ENCODE peak calls at places on chromosome 15, in four cellular contexts. Z, U, B and X are unnamed samples.

GRCh38 chr15:36313021-36313420 is 266.4 kb upstream of the CDIN1 start:
- DNase-seq in U (no peak), Z (no peak), B (no peak), X (no peak)

GRCh38 chr15:89112341-89112971 is 24.2 kb downstream of the ABHD2 start:
- DNase-seq in Z (no peak), U (no peak), B (peak; percentile 77), X (no peak)

GRCh38 chr15:83764201-83764839 is 110.4 kb downstream of the ADAMTSL3 start:
- DNase-seq in U (no peak), Z (no peak), B (no peak), X (no peak)

GRCh38 chr15:74901612-74902063 is 5.0 kb downstream of the FAM219B start:
- DNase-seq in U (peak; percentile 82), Z (peak; percentile 91), B (peak; percentile 49), X (peak; percentile 72)

GRCh38 chr15:68578960-68579935 is at the start of gene CORO2B:
- DNase-seq in U (no peak), B (no peak), Z (peak; percentile 50), X (peak; percentile 57)

GRCh38 chr15:68655686-68656437 is 77.1 kb downstream of the CORO2B start:
- DNase-seq in Z (no peak), B (no peak), U (no peak), X (no peak)

GRCh38 chr15:75109021-75109690 is 85.8 kb downstream of the PPCDC start:
- DNase-seq in B (no peak), U (peak; percentile 7), Z (no peak), X (peak; percentile 61)

GRCh38 chr15:47355759-47356158 is 361.5 kb upstream of the SEMA6D start:
- DNase-seq in B (no peak), U (no peak), Z (no peak), X (no peak)

GRCh38 chr15:58771621-58772235 is 626 bp downstream of the MINDY2 start:
- DNase-seq in B (no peak), Z (peak; percentile 70), U (peak; percentile 45), X (peak; percentile 46)

GRCh38 chr15:44812029-44812517 is 75.7 kb downstream of the TRIM69 start:
- DNase-seq in Z (no peak), B (peak; percentile 93), U (no peak), X (no peak)

GRCh38 chr15:67880651-67881182 is 40.9 kb upstream of the RNU6-1 start:
- DNase-seq in U (no peak), Z (no peak), B (peak; percentile 70), X (peak; percentile 88)

GRCh38 chr15:93012793-93013192 is 76.2 kb downstream of the RGMA start:
- DNase-seq in B (no peak), Z (no peak), U (no peak), X (no peak)

GRCh38 chr15:62565620-62566019 is 400.5 kb upstream of the C2CD4B start:
- DNase-seq in U (no peak), B (no peak), Z (no peak), X (no peak)

GRCh38 chr15:71093089-71094024 is 21.9 kb upstream of the THSD4 start:
- DNase-seq in B (no peak), U (no peak), Z (peak; percentile 70), X (no peak)

GRCh38 chr15:64574220-64574994 is 114.0 kb downstream of the ZNF609 start:
- DNase-seq in B (no peak), Z (peak; percentile 25), U (no peak), X (no peak)

GRCh38 chr15:85028416-85028815 is 46.8 kb downstream of the PDE8A start:
- DNase-seq in Z (no peak), U (no peak), B (no peak), X (no peak)

GRCh38 chr15:62835351-62835750 is 207.2 kb upstream of the TPM1 start:
- DNase-seq in U (no peak), B (no peak), Z (no peak), X (no peak)

GRCh38 chr15:33515121-33515520 is 204.4 kb downstream of the RYR3 start:
- DNase-seq in B (no peak), Z (no peak), U (no peak), X (no peak)

GRCh38 chr15:57652481-57652880 is 54.0 kb upstream of the POLR2M start:
- DNase-seq in Z (no peak), U (no peak), B (no peak), X (no peak)

GRCh38 chr15:28921336-28921735 is 35.6 kb downstream of the APBA2 start:
- DNase-seq in B (no peak), U (no peak), Z (no peak), X (no peak)

GRCh38 chr15:51758645-51759044 is 7.2 kb downstream of the TMOD2 start:
- DNase-seq in Z (no peak), U (no peak), B (no peak), X (no peak)

GRCh38 chr15:80591938-80592825 is 102.9 kb upstream of the ABHD17C start:
- DNase-seq in Z (no peak), B (no peak), U (no peak), X (no peak)

GRCh38 chr15:96321422-96322391 is 8.8 kb upstream of the NR2F2 start:
- DNase-seq in Z (no peak), B (no peak), U (no peak), X (no peak)
- TF ChIP-seq CTCF in Z (no peak), B (no peak), U (no peak), X (no peak)

GRCh38 chr15:69712999-69713398 is 260.4 kb downstream of the RPLP1 start:
- DNase-seq in U (no peak), B (peak; percentile 30), Z (no peak), X (no peak)
- TF ChIP-seq MYC in U (no peak), B (no peak), Z (no peak), X (no peak)

DNA sequence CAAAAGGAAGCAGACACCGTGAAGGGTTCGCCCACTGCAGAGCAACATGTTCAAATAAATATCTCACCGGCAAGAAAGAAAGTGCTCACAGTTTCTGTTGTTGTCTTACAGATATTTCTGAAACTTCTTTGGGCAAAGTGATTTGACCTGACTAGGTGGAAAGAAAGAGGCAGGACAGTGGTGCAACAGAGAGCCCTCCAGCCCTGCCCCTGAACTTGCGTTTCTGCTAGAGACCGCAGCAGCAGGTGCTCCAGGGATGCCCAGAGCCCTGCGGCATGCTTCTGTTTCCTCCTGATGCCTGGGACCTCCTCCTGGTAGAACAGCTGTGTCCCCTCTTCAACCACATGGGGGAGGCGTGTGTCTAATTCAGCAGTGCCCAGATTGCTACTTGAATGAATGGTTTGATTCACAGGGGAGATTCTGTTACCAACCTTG is 123.4 kb downstream of the ATP10A start:
- DNase-seq in Z (peak; percentile 8), U (no peak), B (no peak), X (peak; percentile 37)
- TF ChIP-seq CTCF in Z (peak; percentile 34), U (peak; percentile 4), B (peak; percentile 40), X (no peak)

GRCh38 chr15:66838671-66839239 is 136.7 kb downstream of the SMAD6 start:
- DNase-seq in B (peak; percentile 33), Z (peak; percentile 83), U (peak; percentile 52), X (peak; percentile 26)
- TF ChIP-seq MYC in B (no peak), Z (no peak), U (no peak), X (no peak)